ENCODE peak calls at places on chromosomes 1 and 21, in four cellular contexts. B, P, J and T are unnamed samples.

GRCh38 chr1:14522331-14523241 is 75.9 kb upstream of the KAZN start:
- DNase-seq in B (no peak), P (peak), J (peak), T (peak)

GRCh38 chr1:1272341-1273151 is 1.1 kb downstream of the UBE2J2 start:
- DNase-seq in B (no peak), P (peak), J (no peak), T (no peak)

GRCh38 chr1:57072775-57073174 is 107.0 kb upstream of the C8B start:
- DNase-seq in B (no peak), P (no peak), J (peak), T (peak)

GRCh38 chr1:211676106-211676583 is 724 bp upstream of the NEK2 start:
- DNase-seq in B (no peak), P (no peak), J (no peak), T (no peak)

GRCh38 chr1:49098866-49099265 is 322.2 kb upstream of the BEND5 start:
- DNase-seq in B (no peak), P (no peak), J (no peak), T (no peak)

GRCh38 chr1:209783338-209783737 is 1.0 kb downstream of the C1orf74 start:
- DNase-seq in B (no peak), P (no peak), J (no peak), T (no peak)

GRCh38 chr21:36059823-36060158 is 535 bp downstream of the SETD4 start:
- DNase-seq in B (no peak), P (no peak), J (no peak), T (no peak)

GRCh38 chr1:207923561-207923960 is 12.6 kb upstream of the CD34 start:
- DNase-seq in B (no peak), P (no peak), J (no peak), T (peak)

GRCh38 chr21:38327984-38328383 is 71.2 kb downstream of the KCNJ15 start:
- DNase-seq in B (no peak), P (no peak), J (no peak), T (no peak)

GRCh38 chr21:37873655-37874054 is 42.6 kb downstream of the KCNJ6 start:
- DNase-seq in B (no peak), P (peak), J (no peak), T (peak)

GRCh38 chr21:17610862-17611261 is 1.8 kb downstream of the BTG3 start:
- DNase-seq in B (no peak), P (peak), J (no peak), T (no peak)

GRCh38 chr1:162248854-162249535 is 127.7 kb downstream of the SPATA46 start:
- DNase-seq in B (peak), P (no peak), J (peak), T (peak)

GRCh38 chr1:228270032-228270431 is 62.2 kb downstream of the OBSCN start:
- DNase-seq in B (no peak), P (peak), J (no peak), T (no peak)

GRCh38 chr1:45010855-45011811 is at the start of gene HECTD3:
- DNase-seq in B (no peak), P (peak), J (peak), T (peak)

GRCh38 chr1:183161391-183161790 is 24.7 kb upstream of the LAMC2 start:
- DNase-seq in B (no peak), P (no peak), J (no peak), T (no peak)

GRCh38 chr1:115184260-115184950 is 95.1 kb upstream of the TSPAN2 start:
- DNase-seq in B (no peak), P (no peak), J (no peak), T (no peak)

GRCh38 chr1:183652547-183653467 is at the start of gene APOBEC4:
- DNase-seq in B (no peak), P (no peak), J (no peak), T (peak)

GRCh38 chr1:203462878-203463277 is 12.7 kb upstream of the PRELP start:
- DNase-seq in B (no peak), P (peak), J (no peak), T (no peak)

GRCh38 chr1:109369167-109369746 is 28.5 kb downstream of the SORT1 start:
- DNase-seq in B (no peak), P (peak), J (no peak), T (no peak)

GRCh38 chr1:203086992-203087763 is 1.4 kb upstream of the MYOG start:
- DNase-seq in B (no peak), P (no peak), J (peak), T (peak)

GRCh38 chr1:67564193-67564592 is 120.8 kb upstream of the GADD45A start:
- DNase-seq in B (no peak), P (peak), J (no peak), T (no peak)

GRCh38 chr1:179871940-179872339 is 5.7 kb downstream of the TOR1AIP2 start:
- DNase-seq in B (no peak), P (no peak), J (no peak), T (no peak)

GRCh38 chr1:205943245-205943644 is at the start of gene SLC26A9:
- DNase-seq in B (no peak), P (no peak), J (no peak), T (no peak)

GRCh38 chr1:32701421-32701911 is 1.1 kb downstream of the SYNC start:
- DNase-seq in B (no peak), P (no peak), J (no peak), T (no peak)

GRCh38 chr1:156249593-156249992 is 1.7 kb upstream of the PAQR6 start:
- DNase-seq in B (no peak), P (no peak), J (no peak), T (no peak)

GRCh38 chr1:18256318-18257235 is 149.0 kb downstream of the IGSF21 start:
- DNase-seq in B (peak), P (no peak), J (peak), T (peak)

GRCh38 chr1:173297798-173298391 is 90.8 kb upstream of the TNFSF4 start:
- DNase-seq in B (no peak), P (no peak), J (no peak), T (no peak)

GRCh38 chr1:166153641-166154350 is 13.0 kb downstream of the FAM78B start:
- DNase-seq in B (no peak), P (no peak), J (no peak), T (no peak)

GRCh38 chr21:34131586-34131985 is 58.2 kb downstream of the MRPS6 start:
- DNase-seq in B (no peak), P (peak), J (no peak), T (no peak)

GRCh38 chr1:214296860-214297699 is 16.1 kb downstream of the SMYD2 start:
- DNase-seq in B (no peak), P (peak), J (peak), T (peak)

DNA sequence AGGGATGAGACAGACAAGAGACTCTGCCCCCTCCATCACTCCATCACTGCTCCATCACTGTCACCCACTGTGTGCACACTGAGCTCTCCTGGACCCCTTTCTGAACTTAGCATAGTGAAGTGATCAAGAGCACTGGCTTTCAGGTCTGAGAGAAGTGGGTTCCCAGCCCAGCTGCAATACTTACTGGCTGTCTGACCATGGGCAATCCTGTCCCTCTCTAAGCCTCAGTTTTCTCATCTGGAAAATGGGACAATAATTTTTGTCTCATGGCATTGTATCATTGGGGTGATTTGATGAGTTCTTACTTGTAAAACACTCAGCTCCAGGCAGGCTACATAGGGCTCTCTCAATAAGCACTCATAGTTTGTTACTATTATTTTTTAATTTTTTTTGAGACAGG is 7.5 kb upstream of the RPS6KA1 start:
- DNase-seq in B (no peak), P (no peak), J (no peak), T (no peak)
- H3K56ac ChIP-seq in B (no peak), P (no peak), J (no peak), T (no peak)

GRCh38 chr1:96424882-96425281 is 296.7 kb upstream of the PTBP2 start:
- DNase-seq in B (no peak), P (peak), J (no peak), T (no peak)

DNA sequence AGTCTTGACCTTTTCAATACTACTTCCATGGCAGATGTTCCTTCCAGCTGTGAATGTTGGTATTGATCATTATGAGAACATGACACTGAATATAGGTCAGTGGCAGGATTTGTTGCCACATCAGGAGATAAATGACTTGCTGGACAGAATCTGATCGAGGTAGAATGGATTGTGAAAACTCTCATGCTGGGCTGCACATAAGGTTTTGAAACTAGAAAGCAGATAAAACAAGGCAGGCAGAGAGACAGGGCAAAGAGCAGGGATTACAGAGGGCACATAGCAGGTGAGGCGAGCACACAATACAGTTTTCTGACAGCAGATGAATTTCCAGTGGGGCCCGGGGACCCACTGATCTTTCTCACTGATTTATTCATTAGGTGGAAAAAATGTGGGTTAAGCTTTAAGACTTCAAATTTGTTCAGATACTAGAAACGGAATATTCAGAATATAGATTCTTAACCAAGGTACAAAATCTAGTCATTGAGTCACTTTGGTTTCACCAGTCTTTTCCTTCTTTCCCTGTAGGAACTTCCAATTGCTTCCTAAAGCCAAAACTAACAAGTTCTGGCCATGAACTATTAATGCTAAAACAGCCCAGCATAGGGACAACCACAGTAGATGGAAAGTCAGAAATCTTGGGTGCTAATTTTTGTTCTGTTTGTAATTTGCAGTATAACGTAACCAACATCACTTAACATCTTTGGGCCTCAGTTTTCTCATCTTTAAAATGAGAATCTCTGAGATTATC is 296.0 kb upstream of the PTBP2 start:
- DNase-seq in B (no peak), P (no peak), J (no peak), T (no peak)
- H2BK120ac ChIP-seq in B (no peak), P (no peak), J (no peak), T (no peak)

DNA sequence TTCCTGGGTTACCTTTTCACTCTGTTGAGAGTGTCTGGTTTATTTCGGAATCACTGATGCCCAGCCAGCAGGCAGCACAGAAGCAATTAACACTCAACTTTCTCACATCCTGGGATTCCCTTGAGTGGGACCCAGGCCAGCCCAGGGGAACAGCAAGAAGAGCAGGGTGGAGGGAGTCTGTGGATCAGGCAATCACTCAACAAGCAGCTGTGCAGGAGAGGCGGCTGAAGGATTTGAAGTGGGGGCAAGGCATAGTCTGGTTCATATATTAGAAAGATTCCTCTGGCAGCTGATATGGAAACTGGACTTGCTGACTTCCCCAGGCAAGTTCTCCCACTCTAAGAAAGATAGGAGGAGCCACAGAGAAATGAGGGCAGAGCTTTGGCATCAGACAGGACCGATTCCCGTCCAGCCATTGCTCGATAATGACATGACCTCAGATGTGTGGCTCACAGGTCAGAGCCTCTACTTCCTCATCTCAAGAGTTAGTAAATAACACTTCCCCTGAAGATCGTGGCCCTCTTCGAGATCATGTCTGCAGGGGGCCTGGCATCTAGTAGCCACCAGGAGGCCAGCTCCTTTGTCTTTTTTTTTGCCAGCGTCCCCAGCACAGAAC is 12.4 kb downstream of the EPHA8 start:
- DNase-seq in B (no peak), P (no peak), J (no peak), T (no peak)
- H3K56ac ChIP-seq in B (no peak), P (no peak), J (no peak), T (no peak)

GRCh38 chr21:45319461-45320211 is 31.9 kb upstream of the POFUT2 start:
- DNase-seq in B (no peak), P (peak), J (peak), T (no peak)

GRCh38 chr21:45320991-45321656 is 33.4 kb upstream of the POFUT2 start:
- DNase-seq in B (no peak), P (no peak), J (no peak), T (no peak)

GRCh38 chr21:45322231-45322959 is 34.7 kb upstream of the POFUT2 start:
- DNase-seq in B (no peak), P (no peak), J (peak), T (no peak)

GRCh38 chr21:45318556-45319341 is 31.1 kb upstream of the POFUT2 start:
- DNase-seq in B (no peak), P (peak), J (peak), T (no peak)

GRCh38 chr21:45320261-45320990 is 32.7 kb upstream of the POFUT2 start:
- DNase-seq in B (no peak), P (no peak), J (peak), T (no peak)
- H2BK120ac ChIP-seq in B (no peak), P (peak), J (no peak), T (no peak)

GRCh38 chr1:201970334-201971159 is 11.9 kb upstream of the RNPEP start:
- DNase-seq in B (no peak), P (peak), J (no peak), T (no peak)
- H3K56ac ChIP-seq in B (no peak), P (no peak), J (no peak), T (no peak)

GRCh38 chr1:47751188-47751587 is 246.0 kb downstream of the TRABD2B start:
- DNase-seq in B (no peak), P (no peak), J (no peak), T (no peak)

GRCh38 chr1:47742890-47743760 is 254.1 kb downstream of the TRABD2B start:
- DNase-seq in B (no peak), P (no peak), J (no peak), T (no peak)

GRCh38 chr1:47745725-47746609 is 251.2 kb downstream of the TRABD2B start:
- DNase-seq in B (no peak), P (no peak), J (no peak), T (no peak)
- H2BK120ac ChIP-seq in B (no peak), P (no peak), J (no peak), T (no peak)

GRCh38 chr21:41810597-41810932 is 43.7 kb upstream of the RIPK4 start:
- DNase-seq in B (no peak), P (no peak), J (no peak), T (no peak)
- H3K56ac ChIP-seq in B (no peak), P (no peak), J (no peak), T (no peak)

GRCh38 chr1:101137144-101138126 is 99.4 kb upstream of the S1PR1 start:
- DNase-seq in B (no peak), P (peak), J (no peak), T (no peak)

GRCh38 chr1:101142244-101142643 is 94.6 kb upstream of the S1PR1 start:
- DNase-seq in B (no peak), P (no peak), J (no peak), T (no peak)

GRCh38 chr1:101136739-101137138 is 100.1 kb upstream of the S1PR1 start:
- DNase-seq in B (no peak), P (peak), J (no peak), T (peak)

GRCh38 chr1:101139130-101139529 is 97.7 kb upstream of the S1PR1 start:
- DNase-seq in B (no peak), P (no peak), J (no peak), T (peak)

GRCh38 chr1:101140041-101140718 is 96.6 kb upstream of the S1PR1 start:
- DNase-seq in B (no peak), P (no peak), J (no peak), T (no peak)
- H2BK120ac ChIP-seq in B (no peak), P (no peak), J (no peak), T (no peak)